ENCODE peak calls at places on chromosome 19, in six cellular contexts. D, E, I, T, V and P are unnamed samples.

GRCh38 chr19:13979686-13980085 is 26.4 kb downstream of the RFX1 start:
- DNase-seq in D (no peak), I (no peak), T (no peak), E (no peak), V (no peak), P (no peak)

GRCh38 chr19:4016486-4016885 is 8.9 kb downstream of the PIAS4 start:
- DNase-seq in D (no peak), T (no peak), I (no peak), V (no peak), E (no peak), P (no peak)

GRCh38 chr19:29495091-29495490 is 30.7 kb upstream of the VSTM2B start:
- DNase-seq in T (no peak), E (peak; percentile 11), V (no peak), D (no peak), I (no peak), P (no peak)

GRCh38 chr19:50147462-50148423 is 15.3 kb downstream of the IZUMO2 start:
- DNase-seq in T (peak; percentile 80), I (peak; percentile 90), V (peak; percentile 88), D (peak; percentile 93), E (peak; percentile 91), P (peak; percentile 90)

GRCh38 chr19:38162094-38162493 is 61.9 kb downstream of the DPF1 start:
- DNase-seq in D (no peak), I (no peak), T (no peak), E (no peak), V (no peak), P (no peak)

GRCh38 chr19:51687791-51688664 is 5.1 kb upstream of the SPACA6 start:
- DNase-seq in T (no peak), D (peak; percentile 84), I (peak; percentile 79), V (no peak), E (peak; percentile 59), P (peak; percentile 82)

GRCh38 chr19:30046522-30046921 is 104.5 kb downstream of the URI1 start:
- DNase-seq in V (no peak), D (no peak), I (no peak), E (no peak), T (no peak), P (no peak)

GRCh38 chr19:52748336-52748950 is 13.6 kb upstream of the ZNF611 start:
- DNase-seq in I (no peak), E (no peak), T (no peak), V (no peak), D (no peak), P (peak; percentile 68)

GRCh38 chr19:49637865-49638350 is 2.0 kb downstream of the RRAS start:
- DNase-seq in V (peak; percentile 74), T (peak; percentile 86), E (peak; percentile 87), I (peak; percentile 84), D (peak; percentile 93), P (peak; percentile 92)

GRCh38 chr19:22619371-22619770 is 14.8 kb upstream of the ZNF492 start:
- DNase-seq in V (no peak), D (no peak), I (no peak), T (no peak), E (no peak), P (no peak)

GRCh38 chr19:32273483-32273882 is 71.9 kb upstream of the ZNF507 start:
- DNase-seq in D (no peak), V (no peak), E (no peak), T (no peak), I (no peak), P (no peak)
- H3K4me1 ChIP-seq in D (no peaks in the 10 kb centered on the region), V (no peaks in the 10 kb centered on the region), E (no peaks in the 10 kb centered on the region), T (no peaks in the 10 kb centered on the region), I (no peaks in the 10 kb centered on the region), P (no peaks in the 10 kb centered on the region)

GRCh38 chr19:55244004-55244680 is 14.7 kb downstream of the PPP6R1 start:
- DNase-seq in I (no peak), V (no peak), E (no peak), T (no peak), D (no peak), P (no peak)

GRCh38 chr19:55241935-55242464 is 13.4 kb upstream of the TMEM86B start:
- DNase-seq in V (no peak), I (no peak), D (no peak), T (no peak), E (no peak), P (no peak)

GRCh38 chr19:55241143-55241934 is 12.8 kb upstream of the TMEM86B start:
- DNase-seq in I (peak; percentile 95), E (no peak), T (no peak), D (no peak), V (peak; percentile 54), P (no peak)

GRCh38 chr19:55240713-55241020 is 12.1 kb upstream of the TMEM86B start:
- DNase-seq in E (no peak), I (no peak), T (no peak), V (no peak), D (no peak), P (no peak)

DNA sequence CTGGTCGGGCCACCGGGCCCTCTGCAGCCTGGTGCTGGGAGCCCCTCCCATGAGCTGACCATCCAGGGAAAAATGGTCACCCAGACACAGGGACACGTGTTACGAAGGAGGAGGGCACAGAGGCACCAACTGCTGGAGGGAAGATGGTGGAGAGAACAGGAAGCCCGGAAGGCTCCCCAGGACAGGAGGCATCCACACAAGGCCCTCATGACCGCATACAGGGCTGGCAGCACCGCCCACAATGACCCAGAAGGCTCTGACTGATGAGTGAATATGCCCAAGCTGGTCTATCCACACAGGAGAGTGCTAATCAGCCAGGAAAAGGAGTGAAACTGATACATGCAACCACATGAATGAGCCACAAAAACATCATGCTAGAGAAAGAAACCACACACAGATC is 14.0 kb upstream of the TMEM86B start:
- DNase-seq in E (no peak), T (no peak), I (no peak), D (no peak), V (no peak), P (no peak)
- H3K27ac ChIP-seq in E (no peak overlapping the region), T (no peak overlapping the region), I (peak overlapping the region; percentile 81), D (no peak overlapping the region), V (no peak overlapping the region), P (no peak overlapping the region)

DNA sequence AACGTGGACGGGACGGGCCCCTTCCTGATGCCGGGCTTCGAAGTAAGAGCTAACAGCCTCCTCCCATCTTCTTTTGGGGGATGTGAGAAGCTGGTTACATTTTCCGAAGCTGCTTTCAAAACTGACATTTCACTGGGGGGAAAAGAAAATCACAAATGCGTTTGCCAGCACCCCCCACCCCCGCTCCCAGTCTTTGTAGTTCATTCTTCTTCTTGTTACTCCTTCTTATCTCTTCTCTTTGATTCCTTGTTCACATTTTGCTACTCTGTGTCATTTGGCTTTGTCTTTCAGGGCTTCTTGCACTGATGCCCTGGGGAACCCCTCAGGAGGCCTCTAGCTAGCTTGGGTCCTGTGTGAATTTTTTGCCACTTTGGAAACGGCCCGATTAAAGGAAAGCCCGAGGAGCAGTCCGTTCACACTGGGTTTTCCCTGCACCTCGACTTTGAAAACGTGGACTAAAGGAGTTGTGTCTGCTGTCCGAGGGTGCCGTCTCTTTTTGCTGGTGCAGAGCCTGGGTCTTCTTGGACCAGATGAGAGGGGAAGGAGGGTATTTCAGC is 1.3 kb downstream of the CARM1 start:
- DNase-seq in D (no peak), T (no peak), I (no peak), E (no peak), V (no peak), P (no peak)
- H3K4me1 ChIP-seq in D (peaks cover 3% of the 10 kb centered on the region), T (peaks cover 6% of the 10 kb centered on the region), I (peaks cover 12% of the 10 kb centered on the region), E (peaks cover 30% of the 10 kb centered on the region), V (peaks cover 14% of the 10 kb centered on the region), P (no peaks in the 10 kb centered on the region)

GRCh38 chr19:36686365-36687213 is 823 bp upstream of the ZNF567 start:
- DNase-seq in T (no peak), I (peak; percentile 30), E (peak; percentile 47), D (no peak), V (no peak), P (no peak)
- H3K27ac ChIP-seq in T (no peak overlapping the region), I (peak overlapping the region; percentile 61), E (peak overlapping the region; percentile 79), D (peak overlapping the region; percentile 12), V (peak overlapping the region; percentile 20), P (peak overlapping the region; percentile 80)

GRCh38 chr19:7995756-7996155 is 9.7 kb downstream of the ELAVL1 start:
- DNase-seq in V (no peak), T (no peak), I (no peak), D (no peak), E (no peak), P (no peak)
- H3K4me1 ChIP-seq in V (peaks cover 54% of the 10 kb centered on the region), T (peaks cover 13% of the 10 kb centered on the region), I (peaks cover 10% of the 10 kb centered on the region), D (no peaks in the 10 kb centered on the region), E (peaks cover 30% of the 10 kb centered on the region), P (peaks cover 47% of the 10 kb centered on the region)

GRCh38 chr19:54470991-54471782 is 1.9 kb downstream of the CDC42EP5 start:
- DNase-seq in E (peak; percentile 50), I (peak; percentile 34), D (peak; percentile 72), V (no peak), T (peak; percentile 67), P (no peak)
- H3K27ac ChIP-seq in E (peak overlapping the region; percentile 82), I (peak overlapping the region; percentile 66), D (peak overlapping the region; percentile 81), V (no peak overlapping the region), T (peak overlapping the region; percentile 29), P (peak overlapping the region; percentile 76)

DNA sequence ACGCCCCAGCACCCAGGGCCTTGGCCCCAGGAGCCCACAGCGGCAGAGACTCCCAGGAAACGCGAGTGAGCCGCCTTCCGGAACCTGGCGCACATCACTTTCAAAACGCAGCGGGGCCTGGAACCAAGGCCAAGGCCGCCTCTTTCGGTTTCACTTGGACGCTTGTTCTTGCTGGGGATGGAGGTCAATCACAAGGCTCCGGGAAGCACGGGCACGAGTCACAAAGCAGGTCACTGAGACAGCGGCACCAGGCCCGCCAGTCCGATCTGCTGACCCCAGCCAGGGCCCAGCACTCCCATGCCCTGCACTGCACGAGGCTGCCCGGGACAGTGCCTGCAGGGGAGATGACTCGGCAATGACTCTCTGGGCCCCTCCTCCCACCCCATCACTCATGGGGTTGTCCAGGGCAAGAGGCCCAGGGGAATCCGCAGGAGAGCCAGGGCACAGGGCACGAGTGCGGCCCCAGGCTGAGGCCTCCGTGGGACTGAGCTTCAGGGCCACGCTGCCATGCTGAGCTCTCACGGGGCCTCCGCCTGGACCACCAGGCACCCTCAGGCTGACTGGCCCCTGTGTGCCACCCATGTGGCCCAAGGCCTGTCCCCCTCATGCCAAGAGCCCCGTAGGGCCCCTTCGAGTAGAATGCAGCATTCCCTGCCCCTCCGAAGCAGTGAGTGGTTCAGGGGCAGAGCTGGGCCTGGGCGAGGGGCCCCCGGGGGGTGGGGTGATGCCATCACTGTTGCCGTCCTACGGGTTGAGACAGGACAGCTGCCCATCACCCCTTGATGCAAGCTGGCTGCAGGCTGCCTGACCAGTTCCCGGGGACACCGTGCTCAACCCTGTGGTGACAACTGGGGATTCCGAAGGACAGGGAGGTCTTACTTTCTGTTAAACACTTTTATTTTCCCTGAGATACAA is 4.9 kb downstream of the SBNO2 start:
- DNase-seq in V (peak; percentile 89), I (peak; percentile 95), D (no peak), E (peak; percentile 56), T (peak; percentile 91), P (no peak)
- H3K4me1 ChIP-seq in V (peaks cover 48% of the 10 kb centered on the region), I (peaks cover 65% of the 10 kb centered on the region), D (no peaks in the 10 kb centered on the region), E (peaks cover 70% of the 10 kb centered on the region), T (peaks cover 21% of the 10 kb centered on the region), P (no peaks in the 10 kb centered on the region)